ENCODE peak calls at places on chromosomes 12 and 14, in four cellular contexts. One of them, this sample, is unnamed.

GRCh38 chr14:93981874-93982683 is 5.7 kb upstream of the ASB2 start:
- DNase-seq in T-helper 2 cell: no peak
- DNase-seq in T-cell: no peak
- DNase-seq in SHP77: no peak
- DNase-seq in this sample: no peak

GRCh38 chr14:23364604-23365352 is at the start of gene EFS:
- DNase-seq in SHP77: no peak
- DNase-seq in T-helper 2 cell: no peak
- DNase-seq in T-cell: no peak
- DNase-seq in this sample: no peak

GRCh38 chr12:52277486-52278245 is 3.2 kb downstream of the KRT86 start:
- DNase-seq in SHP77: peak; percentile 72
- DNase-seq in T-cell: no peak
- DNase-seq in T-helper 2 cell: no peak
- DNase-seq in this sample: no peak

GRCh38 chr14:103031956-103032355 is 25.4 kb downstream of the CDC42BPB start:
- DNase-seq in T-cell: no peak
- DNase-seq in T-helper 2 cell: no peak
- DNase-seq in SHP77: peak; percentile 73
- DNase-seq in this sample: no peak

GRCh38 chr12:74537126-74537706 is 419 bp upstream of the ATXN7L3B start:
- DNase-seq in T-cell: no peak
- DNase-seq in SHP77: peak; percentile 63
- DNase-seq in T-helper 2 cell: peak; percentile 76
- DNase-seq in this sample: no peak

GRCh38 chr12:48542300-48542928 is 17.0 kb downstream of the OR8S1 start:
- DNase-seq in T-cell: peak; percentile 24
- DNase-seq in SHP77: peak; percentile 7
- DNase-seq in T-helper 2 cell: peak; percentile 38
- DNase-seq in this sample: no peak

GRCh38 chr12:121697093-121697698 is 15.4 kb upstream of the TMEM120B start:
- DNase-seq in T-cell: no peak
- DNase-seq in SHP77: peak; percentile 62
- DNase-seq in T-helper 2 cell: peak; percentile 59
- DNase-seq in this sample: no peak

GRCh38 chr12:116666305-116666673 is 71.6 kb downstream of the SPRING1 start:
- DNase-seq in T-helper 2 cell: no peak
- DNase-seq in SHP77: no peak
- DNase-seq in T-cell: no peak
- DNase-seq in this sample: no peak

GRCh38 chr12:88338486-88338885 is 196.4 kb downstream of the TMTC3 start:
- DNase-seq in SHP77: no peak
- DNase-seq in T-helper 2 cell: no peak
- DNase-seq in T-cell: no peak
- DNase-seq in this sample: no peak

GRCh38 chr12:94290353-94290752 is 142.0 kb downstream of the PLXNC1 start:
- DNase-seq in T-cell: no peak
- DNase-seq in SHP77: no peak
- DNase-seq in T-helper 2 cell: no peak
- DNase-seq in this sample: no peak

GRCh38 chr14:99174081-99174851 is 97.7 kb downstream of the BCL11B start:
- DNase-seq in SHP77: no peak
- DNase-seq in T-cell: no peak
- DNase-seq in T-helper 2 cell: no peak
- DNase-seq in this sample: no peak

GRCh38 chr12:65948320-65949008 is 124.2 kb downstream of the HMGA2 start:
- DNase-seq in T-cell: no peak
- DNase-seq in SHP77: no peak
- DNase-seq in T-helper 2 cell: no peak
- DNase-seq in this sample: no peak

GRCh38 chr14:55430024-55430690 is 10.3 kb downstream of the TBPL2 start:
- DNase-seq in T-helper 2 cell: peak; percentile 86
- DNase-seq in SHP77: peak; percentile 55
- DNase-seq in T-cell: peak; percentile 59
- DNase-seq in this sample: peak; percentile 32

GRCh38 chr12:26090853-26091510 is 33.9 kb downstream of the BHLHE41 start:
- DNase-seq in T-helper 2 cell: no peak
- DNase-seq in SHP77: no peak
- DNase-seq in T-cell: no peak
- DNase-seq in this sample: no peak

GRCh38 chr14:77660754-77661153 is 44.3 kb upstream of the SPTLC2 start:
- DNase-seq in T-cell: no peak
- DNase-seq in SHP77: no peak
- DNase-seq in T-helper 2 cell: no peak
- DNase-seq in this sample: no peak

GRCh38 chr14:63212776-63213500 is 8.7 kb downstream of the RHOJ start:
- DNase-seq in T-helper 2 cell: no peak
- DNase-seq in T-cell: no peak
- DNase-seq in SHP77: no peak
- DNase-seq in this sample: no peak

GRCh38 chr12:53258541-53259539 is 9.3 kb upstream of the ESPL1 start:
- DNase-seq in SHP77: no peak
- DNase-seq in T-cell: no peak
- DNase-seq in T-helper 2 cell: no peak
- DNase-seq in this sample: no peak

GRCh38 chr14:67644428-67644827 is 24.7 kb downstream of the ARG2 start:
- DNase-seq in T-helper 2 cell: no peak
- DNase-seq in T-cell: no peak
- DNase-seq in SHP77: no peak
- DNase-seq in this sample: no peak

This sample was measured in T-helper 1 cell.